ENCODE peak calls at places on chromosomes 6 and 20, in five cellular contexts. One of them, this sample, is unnamed.

GRCh38 chr6:105363100-105363754 is 39.7 kb downstream of the PREP start:
- DNase-seq in nephron progenitor cell: no peak
- DNase-seq in heart left ventricle: no peak
- DNase-seq in epithelial cell of esophagus: peak; percentile 39
- DNase-seq in stomach: no peak
- DNase-seq in this sample: no peak

GRCh38 chr6:50714487-50715379 is 1.4 kb downstream of the TFAP2D start:
- DNase-seq in heart left ventricle: no peak
- DNase-seq in stomach: no peak
- DNase-seq in epithelial cell of esophagus: no peak
- DNase-seq in nephron progenitor cell: no peak
- DNase-seq in this sample: no peak

GRCh38 chr20:39659010-39659409 is 696.9 kb downstream of the DHX35 start:
- DNase-seq in heart left ventricle: no peak
- DNase-seq in nephron progenitor cell: no peak
- DNase-seq in epithelial cell of esophagus: no peak
- DNase-seq in stomach: no peak
- DNase-seq in this sample: no peak

GRCh38 chr6:89209457-89209856 is 7.7 kb downstream of the GABRR1 start:
- DNase-seq in stomach: no peak
- DNase-seq in nephron progenitor cell: no peak
- DNase-seq in heart left ventricle: no peak
- DNase-seq in epithelial cell of esophagus: no peak
- DNase-seq in this sample: no peak

GRCh38 chr20:17848649-17849048 is 119.9 kb downstream of the SNX5 start:
- DNase-seq in stomach: no peak
- DNase-seq in heart left ventricle: no peak
- DNase-seq in nephron progenitor cell: no peak
- DNase-seq in epithelial cell of esophagus: no peak
- DNase-seq in this sample: no peak

GRCh38 chr6:155100087-155100486 is 105.0 kb downstream of the TIAM2 start:
- DNase-seq in stomach: peak; percentile 83
- DNase-seq in heart left ventricle: peak; percentile 57
- DNase-seq in epithelial cell of esophagus: no peak
- DNase-seq in nephron progenitor cell: no peak
- DNase-seq in this sample: peak; percentile 72

GRCh38 chr6:135314543-135314942 is 133.4 kb downstream of the MYB start:
- DNase-seq in nephron progenitor cell: no peak
- DNase-seq in heart left ventricle: no peak
- DNase-seq in epithelial cell of esophagus: no peak
- DNase-seq in stomach: no peak
- DNase-seq in this sample: no peak

GRCh38 chr20:62117658-62118057 is 4.6 kb upstream of the LSM14B start:
- DNase-seq in nephron progenitor cell: no peak
- DNase-seq in heart left ventricle: no peak
- DNase-seq in stomach: peak; percentile 49
- DNase-seq in epithelial cell of esophagus: no peak
- DNase-seq in this sample: peak; percentile 37

GRCh38 chr6:55182016-55182650 is 7.8 kb downstream of the HCRTR2 start:
- DNase-seq in heart left ventricle: no peak
- DNase-seq in nephron progenitor cell: no peak
- DNase-seq in stomach: no peak
- DNase-seq in epithelial cell of esophagus: peak; percentile 10
- DNase-seq in this sample: no peak

DNA sequence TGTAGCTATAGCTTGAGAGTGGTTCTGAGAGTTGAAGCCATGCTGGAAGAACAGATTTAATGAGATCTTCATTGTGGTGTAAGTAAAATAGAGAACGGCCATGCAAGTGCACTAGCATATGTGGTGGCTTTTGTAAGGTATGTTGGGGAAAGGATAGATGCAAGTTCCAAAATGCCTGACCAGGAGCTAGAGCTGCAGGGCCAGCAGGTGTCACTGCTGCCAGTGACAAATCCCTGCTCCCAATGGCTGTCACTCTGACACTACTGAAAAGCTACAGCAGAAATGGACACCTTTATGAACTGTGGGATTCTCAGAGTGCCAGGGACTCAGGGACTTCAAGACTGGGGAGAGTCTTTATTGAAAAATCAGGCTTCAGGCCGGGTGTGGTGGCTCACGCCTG is 23.1 kb upstream of the VIP start:
- DNase-seq in stomach: no peak
- DNase-seq in epithelial cell of esophagus: no peak
- DNase-seq in nephron progenitor cell: no peak
- DNase-seq in heart left ventricle: no peak
- DNase-seq in this sample: no peak
- TF ChIP-seq CTCF in stomach: no peak
- TF ChIP-seq CTCF in epithelial cell of esophagus: peak; percentile 9
- TF ChIP-seq CTCF in nephron progenitor cell: no peak
- TF ChIP-seq CTCF in heart left ventricle: no peak
- TF ChIP-seq CTCF in this sample: no peak

DNA sequence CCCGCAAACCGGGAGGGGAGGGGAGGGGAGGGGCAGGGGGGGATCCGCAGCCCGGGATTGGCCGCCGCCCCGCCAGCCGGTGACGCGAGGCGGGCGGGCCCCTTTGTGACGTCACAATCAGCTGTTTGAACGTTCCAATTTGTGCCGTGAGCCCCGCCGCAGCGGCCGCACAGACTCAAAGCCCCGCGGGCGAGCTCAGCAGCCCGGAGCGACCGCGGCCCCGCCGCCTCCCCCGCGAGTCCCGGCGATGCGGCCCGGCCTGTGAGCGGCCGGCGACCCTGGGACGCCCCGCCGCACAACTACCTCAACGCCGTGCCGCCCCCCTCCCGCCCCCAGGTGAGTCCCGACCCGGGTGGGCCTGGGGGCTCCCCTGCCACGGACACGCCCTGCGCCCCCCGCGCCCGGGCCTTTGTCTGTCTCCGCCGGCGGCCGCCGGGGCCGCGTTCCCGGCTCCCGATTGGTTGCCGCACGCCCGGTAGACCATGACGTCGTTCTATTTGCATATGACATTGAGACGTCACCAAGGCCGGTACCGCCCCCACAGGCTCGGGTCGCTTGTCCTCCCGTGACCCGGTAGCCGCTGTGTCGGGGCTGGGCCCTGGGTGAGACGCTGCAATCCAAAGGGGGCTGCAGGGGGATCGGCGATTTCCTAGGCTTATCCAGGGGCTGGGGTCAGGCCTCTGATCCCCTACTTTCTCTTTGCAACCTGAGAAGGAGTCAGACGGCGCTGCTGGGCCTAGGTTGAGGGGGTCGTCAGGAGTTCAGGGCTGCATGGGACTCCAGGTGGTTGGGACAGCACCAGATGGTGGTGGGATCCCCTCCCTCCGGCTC is at the start of gene TP53INP2:
- DNase-seq in heart left ventricle: peak; percentile 96
- DNase-seq in epithelial cell of esophagus: peak; percentile 87
- DNase-seq in nephron progenitor cell: peak; percentile 94
- DNase-seq in stomach: peak; percentile 96
- DNase-seq in this sample: peak; percentile 96
- TF ChIP-seq CTCF in heart left ventricle: no peak
- TF ChIP-seq CTCF in epithelial cell of esophagus: no peak
- TF ChIP-seq CTCF in nephron progenitor cell: no peak
- TF ChIP-seq CTCF in stomach: no peak
- TF ChIP-seq CTCF in this sample: no peak

DNA sequence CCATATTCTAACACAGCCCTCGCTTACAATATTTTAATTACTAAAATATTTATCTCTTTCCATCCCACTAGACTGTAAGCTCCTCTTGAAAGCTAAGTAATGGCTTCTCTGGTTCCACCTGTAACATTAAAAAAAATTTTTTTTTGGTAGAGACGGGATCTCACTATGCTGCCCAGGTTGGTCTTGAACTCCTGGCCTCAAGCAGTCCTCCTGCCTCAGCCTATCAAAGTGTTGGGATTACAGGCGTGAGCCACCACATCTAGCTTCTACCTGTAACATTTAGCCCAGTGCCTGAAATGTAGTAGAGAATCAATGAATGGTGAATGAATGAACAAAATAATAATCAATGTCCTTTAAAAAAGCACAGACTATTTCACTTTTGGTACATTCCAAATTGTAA is 28.8 kb downstream of the DEK start:
- DNase-seq in nephron progenitor cell: no peak
- DNase-seq in epithelial cell of esophagus: no peak
- DNase-seq in stomach: no peak
- DNase-seq in heart left ventricle: no peak
- DNase-seq in this sample: no peak
- TF ChIP-seq CTCF in nephron progenitor cell: no peak
- TF ChIP-seq CTCF in epithelial cell of esophagus: no peak
- TF ChIP-seq CTCF in stomach: no peak
- TF ChIP-seq CTCF in heart left ventricle: no peak
- TF ChIP-seq CTCF in this sample: no peak

DNA sequence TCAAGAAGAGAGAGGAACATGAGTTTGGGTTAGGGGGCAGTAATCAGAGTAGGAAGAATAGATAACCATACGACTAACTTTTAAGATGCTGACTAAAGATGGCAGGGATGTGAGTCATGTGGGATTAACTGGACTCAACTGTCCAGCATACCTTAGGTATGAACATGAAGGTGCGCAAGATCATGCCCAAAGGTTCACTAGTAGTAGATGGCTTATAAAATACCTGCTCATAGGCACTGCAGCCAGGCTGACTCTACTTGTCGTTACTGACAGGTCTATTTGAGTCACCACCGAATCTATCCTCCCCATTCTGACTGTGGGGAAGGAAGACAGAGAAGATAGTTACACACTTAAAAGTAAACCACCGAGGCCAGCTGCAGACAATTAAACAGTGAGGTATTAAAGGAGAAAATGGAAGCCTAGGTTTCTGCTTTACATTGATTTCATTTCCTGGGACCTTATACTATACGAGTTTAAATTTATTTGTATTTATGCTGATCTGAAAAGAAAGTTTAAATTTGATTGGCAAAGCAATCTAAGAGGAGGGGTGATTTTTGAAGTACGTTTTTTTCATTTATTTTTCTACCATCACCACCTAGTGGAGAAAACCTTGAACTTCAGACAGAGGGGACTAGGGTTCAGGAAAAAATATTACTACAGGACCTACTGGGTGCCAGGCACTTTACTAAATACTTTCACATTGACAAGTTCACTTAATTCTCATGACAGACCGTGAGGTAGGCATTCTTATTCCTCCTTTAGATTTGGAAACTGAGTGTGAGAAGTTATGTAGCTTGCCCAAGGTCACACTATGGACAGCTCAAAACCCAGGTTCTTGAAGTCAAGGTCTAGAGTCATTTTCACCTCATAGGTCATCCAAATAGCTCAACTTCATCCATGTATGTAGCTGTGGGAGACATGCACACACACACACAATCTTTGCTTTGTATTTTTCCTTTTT is 4.0 kb upstream of the WRNIP1 start:
- DNase-seq in nephron progenitor cell: no peak
- DNase-seq in stomach: no peak
- DNase-seq in epithelial cell of esophagus: peak; percentile 63
- DNase-seq in heart left ventricle: no peak
- DNase-seq in this sample: no peak
- TF ChIP-seq CTCF in nephron progenitor cell: peak; percentile 43
- TF ChIP-seq CTCF in stomach: no peak
- TF ChIP-seq CTCF in epithelial cell of esophagus: peak; percentile 24
- TF ChIP-seq CTCF in heart left ventricle: peak; percentile 48
- TF ChIP-seq CTCF in this sample: peak; percentile 60